ENCODE peak calls at places on chromosomes 2 and 18, in nine cellular contexts. G is tibial artery, V is fibroblast of lung, S is left ventricle myocardium inferior, Z is esophagus squamous epithelium, M is kidney, Q is prostate gland, B is SK-N-SH, R is astrocyte. P is an unnamed sample.

GRCh38 chr2:152890746-152891145 is 172.3 kb downstream of the ARL6IP6 start:
- DNase-seq in G (no peak), V (no peak), S (no peak), Z (no peak), M (no peak), Q (peak), B (no peak), R (no peak), P (no peak)

GRCh38 chr2:238019962-238020361 is 40.8 kb upstream of the SCLY start:
- DNase-seq in G (no peak), V (no peak), S (no peak), Z (no peak), M (no peak), Q (no peak), B (no peak), R (no peak), P (peak)

GRCh38 chr2:202317080-202317859 is 51.7 kb downstream of the NOP58 start:
- DNase-seq in G (peak), V (peak), S (peak), Z (no peak), M (no peak), Q (peak), B (peak), R (peak), P (peak)

GRCh38 chr18:13605901-13606300 is 120.5 kb downstream of the FAM210A start:
- DNase-seq in G (no peak), V (no peak), S (no peak), Z (no peak), M (no peak), Q (no peak), B (no peak), R (no peak), P (no peak)

GRCh38 chr2:192578780-192579179 is 384.0 kb upstream of the TMEFF2 start:
- DNase-seq in G (no peak), V (no peak), S (no peak), Z (no peak), M (no peak), Q (no peak), B (no peak), R (no peak), P (no peak)

GRCh38 chr18:2002178-2002577 is 569.1 kb downstream of the METTL4 start:
- DNase-seq in G (no peak), V (no peak), S (no peak), Z (no peak), M (no peak), Q (no peak), B (no peak), R (no peak), P (no peak)

GRCh38 chr2:216083464-216084279 is 2.0 kb downstream of the TMEM169 start:
- DNase-seq in G (no peak), V (peak), S (no peak), Z (no peak), M (peak), Q (no peak), B (peak), R (peak), P (no peak)

GRCh38 chr2:38933653-38934052 is 44.0 kb downstream of the ARHGEF33 start:
- DNase-seq in G (no peak), V (peak), S (no peak), Z (no peak), M (no peak), Q (no peak), B (peak), R (peak), P (no peak)

GRCh38 chr2:121076885-121077549 is 208.0 kb downstream of the TFCP2L1 start:
- DNase-seq in G (peak), V (peak), S (peak), Z (no peak), M (no peak), Q (peak), B (peak), R (no peak), P (peak)

GRCh38 chr18:58044370-58045264 is 591 bp downstream of the NEDD4L start:
- DNase-seq in G (peak), V (peak), S (peak), Z (peak), M (peak), Q (peak), B (peak), R (no peak), P (no peak)

GRCh38 chr2:19725392-19725791 is 176.4 kb downstream of the TTC32 start:
- DNase-seq in G (no peak), V (no peak), S (no peak), Z (no peak), M (no peak), Q (no peak), B (no peak), R (no peak), P (no peak)

GRCh38 chr2:162343824-162344616 is at the start of gene GCA:
- DNase-seq in G (peak), V (peak), S (peak), Z (peak), M (peak), Q (peak), B (peak), R (peak), P (peak)

GRCh38 chr18:7940976-7941375 is 373.9 kb downstream of the PTPRM start:
- DNase-seq in G (no peak), V (no peak), S (no peak), Z (no peak), M (no peak), Q (no peak), B (peak), R (no peak), P (no peak)

GRCh38 chr2:231780123-231780908 is 766 bp downstream of the PDE6D start:
- DNase-seq in G (no peak), V (peak), S (no peak), Z (no peak), M (peak), Q (no peak), B (peak), R (peak), P (no peak)

GRCh38 chr18:74940856-74941255 is 268.1 kb downstream of the PTGR3 start:
- DNase-seq in G (no peak), V (no peak), S (no peak), Z (no peak), M (no peak), Q (no peak), B (no peak), R (no peak), P (no peak)

DNA sequence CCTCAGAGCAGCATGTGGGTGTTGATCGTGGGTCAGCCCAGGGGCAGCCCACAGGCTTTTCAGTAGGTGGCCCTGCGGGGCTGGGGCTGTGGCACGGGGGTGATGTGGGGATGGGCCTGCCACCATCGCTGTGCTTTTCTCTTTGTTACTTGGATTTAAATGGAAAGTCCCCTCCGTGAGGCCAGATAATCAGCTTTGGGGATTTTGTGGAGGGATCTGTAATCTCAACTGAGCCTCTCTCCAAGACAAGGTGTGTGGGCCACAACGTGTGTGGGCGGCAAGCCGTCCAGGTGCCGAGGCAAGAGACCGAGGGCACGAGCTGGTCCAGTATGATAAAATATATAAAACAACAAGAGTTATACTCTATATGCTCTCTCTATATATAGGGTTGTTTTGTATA is 16.7 kb downstream of the COLEC11 start:
- DNase-seq in G (no peak), V (no peak), S (no peak), Z (no peak), M (no peak), Q (no peak), B (no peak), R (no peak), P (no peak)
- H3K27ac ChIP-seq in G (no peak), V (no peak), S (no peak), Z (no peak), M (no peak), Q (no peak), B (no peak), R (no peak), P (no peak)

DNA sequence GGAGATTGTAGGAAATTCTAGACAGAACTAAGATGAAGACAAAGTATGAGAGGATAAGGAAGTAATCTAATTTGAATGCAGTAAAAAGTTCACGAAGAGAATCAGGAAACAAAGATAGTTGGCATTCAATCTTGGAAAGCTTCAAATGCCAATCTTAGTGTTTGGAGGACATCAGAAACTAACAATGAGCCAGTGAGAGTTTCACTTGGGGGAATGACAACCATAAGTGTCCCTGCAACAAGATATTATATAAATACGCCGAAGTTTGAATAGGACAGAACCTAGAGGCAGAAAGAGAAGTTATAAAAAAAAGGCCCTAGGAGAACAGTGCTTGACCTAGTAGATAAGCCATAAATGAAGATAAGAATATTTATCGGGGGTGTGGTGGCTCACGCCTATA is 11.1 kb downstream of the SNRPG start:
- DNase-seq in G (no peak), V (no peak), S (no peak), Z (no peak), M (no peak), Q (no peak), B (no peak), R (no peak), P (no peak)
- TF ChIP-seq CTCF in G (no peak), V (no peak), S (no peak), Z (no peak), M (no peak), Q (no peak), B (no peak), R (no peak), P (no peak)

DNA sequence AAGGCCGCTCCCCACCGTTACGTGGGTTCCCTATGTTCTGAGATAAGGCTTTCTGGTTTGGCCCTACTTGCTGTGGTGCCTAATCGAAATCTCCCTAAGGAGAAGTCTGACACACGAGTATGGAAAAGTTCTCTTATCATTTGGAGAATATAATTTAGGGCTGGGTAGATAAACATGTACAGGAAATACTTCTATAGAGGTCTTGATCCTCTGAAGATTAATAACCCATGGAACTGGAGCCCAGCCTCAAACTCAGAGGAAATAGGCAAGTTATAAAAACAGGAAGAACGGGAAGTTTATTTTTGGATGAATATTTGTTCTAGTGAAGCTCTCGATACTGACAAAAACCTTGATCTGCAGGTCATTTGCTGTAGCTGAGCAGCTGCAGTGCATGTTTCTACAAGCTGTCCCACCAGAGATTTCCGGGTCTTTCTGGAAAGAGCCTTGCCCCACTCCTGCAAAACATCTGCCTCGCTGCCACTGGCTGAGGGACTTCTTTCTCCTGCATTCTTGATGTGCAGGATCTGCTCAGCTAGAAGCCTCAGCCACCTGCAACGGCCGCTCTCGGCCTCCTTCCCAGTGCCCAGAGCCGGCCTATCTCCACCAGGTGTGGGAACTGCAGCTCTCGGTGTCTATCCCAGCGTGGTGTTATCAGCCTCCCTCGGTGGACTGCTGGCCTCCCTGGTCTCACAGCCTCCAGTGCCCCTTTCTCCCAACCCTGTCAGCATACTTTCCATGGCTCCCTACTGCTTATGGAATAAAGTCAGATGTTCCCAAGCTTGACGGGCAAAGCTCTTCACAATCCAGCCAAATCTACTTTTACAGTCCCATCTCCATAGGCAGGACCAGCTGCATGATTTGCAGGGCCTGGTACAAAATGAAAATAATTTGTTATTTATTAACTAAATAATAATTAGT is 48.6 kb downstream of the SPRED2 start:
- DNase-seq in G (no peak), V (peak), S (no peak), Z (no peak), M (no peak), Q (peak), B (no peak), R (peak), P (no peak)
- H3K27ac ChIP-seq in G (peak), V (peak), S (peak), Z (peak), M (peak), Q (peak), B (peak), R (peak), P (peak)

GRCh38 chr2:84858123-84858522 is 22.8 kb downstream of the TRABD2A start:
- DNase-seq in G (no peak), V (no peak), S (no peak), Z (no peak), M (no peak), Q (no peak), B (no peak), R (no peak), P (no peak)
- TF ChIP-seq CTCF in G (no peak), V (peak), S (peak), Z (no peak), M (no peak), Q (no peak), B (peak), R (no peak), P (peak)

DNA sequence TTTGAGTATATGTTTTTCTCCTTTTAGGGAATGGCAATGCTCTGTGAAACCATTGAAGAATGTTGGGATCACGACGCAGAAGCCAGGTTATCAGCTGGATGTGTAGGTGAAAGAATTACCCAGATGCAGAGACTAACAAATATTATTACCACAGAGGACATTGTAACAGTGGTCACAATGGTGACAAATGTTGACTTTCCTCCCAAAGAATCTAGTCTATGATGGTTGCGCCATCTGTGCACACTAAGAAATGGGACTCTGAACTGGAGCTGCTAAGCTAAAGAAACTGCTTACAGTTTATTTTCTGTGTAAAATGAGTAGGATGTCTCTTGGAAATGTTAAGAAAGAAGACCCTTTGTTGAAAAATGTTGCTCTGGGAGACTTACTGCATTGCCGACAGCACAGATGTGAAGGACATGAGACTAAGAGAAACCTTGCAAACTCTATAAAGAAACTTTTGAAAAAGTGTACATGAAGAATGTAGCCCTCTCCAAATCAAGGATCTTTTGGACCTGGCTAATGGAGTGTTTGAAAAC is 82.3 kb downstream of the ACVR2A start:
- DNase-seq in G (no peak), V (no peak), S (no peak), Z (no peak), M (no peak), Q (no peak), B (no peak), R (no peak), P (no peak)
- H3K27ac ChIP-seq in G (no peak), V (no peak), S (no peak), Z (no peak), M (no peak), Q (no peak), B (no peak), R (no peak), P (no peak)

DNA sequence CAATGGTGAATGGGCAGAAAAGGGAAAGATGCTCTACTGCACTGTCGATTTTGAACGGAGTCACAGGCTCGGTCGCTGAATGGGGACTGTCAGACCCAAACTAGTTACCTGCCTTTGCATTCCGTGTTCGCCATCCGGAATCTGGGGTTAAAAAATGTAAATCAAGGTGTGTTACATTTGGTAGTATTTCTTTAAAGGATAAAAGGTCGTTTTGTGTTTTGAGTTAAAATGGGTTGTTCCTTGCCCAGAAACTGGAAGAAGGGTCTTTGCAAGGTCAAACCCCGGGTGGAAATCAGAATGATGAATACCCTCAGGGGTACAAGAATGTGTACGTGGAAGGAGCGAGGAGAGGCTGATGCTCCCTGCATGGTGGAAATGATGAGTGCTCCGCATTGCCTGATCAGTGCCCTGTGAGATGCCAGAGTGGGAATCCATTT is 1.0 kb downstream of the VSNL1 start:
- DNase-seq in G (no peak), V (no peak), S (no peak), Z (no peak), M (no peak), Q (no peak), B (no peak), R (no peak), P (no peak)
- TF ChIP-seq CTCF in G (no peak), V (no peak), S (no peak), Z (no peak), M (no peak), Q (no peak), B (no peak), R (no peak), P (no peak)

GRCh38 chr2:45769786-45770576 is 118.5 kb downstream of the PRKCE start:
- DNase-seq in G (no peak), V (no peak), S (no peak), Z (no peak), M (no peak), Q (no peak), B (no peak), R (no peak), P (no peak)

GRCh38 chr2:45771251-45771650 is 119.8 kb downstream of the PRKCE start:
- DNase-seq in G (peak), V (peak), S (peak), Z (no peak), M (no peak), Q (no peak), B (peak), R (peak), P (no peak)

GRCh38 chr2:45773909-45774308 is 122.4 kb downstream of the PRKCE start:
- DNase-seq in G (no peak), V (no peak), S (no peak), Z (no peak), M (peak), Q (no peak), B (no peak), R (no peak), P (no peak)

GRCh38 chr2:45770773-45771172 is 119.3 kb downstream of the PRKCE start:
- DNase-seq in G (no peak), V (peak), S (no peak), Z (no peak), M (no peak), Q (no peak), B (no peak), R (peak), P (no peak)

DNA sequence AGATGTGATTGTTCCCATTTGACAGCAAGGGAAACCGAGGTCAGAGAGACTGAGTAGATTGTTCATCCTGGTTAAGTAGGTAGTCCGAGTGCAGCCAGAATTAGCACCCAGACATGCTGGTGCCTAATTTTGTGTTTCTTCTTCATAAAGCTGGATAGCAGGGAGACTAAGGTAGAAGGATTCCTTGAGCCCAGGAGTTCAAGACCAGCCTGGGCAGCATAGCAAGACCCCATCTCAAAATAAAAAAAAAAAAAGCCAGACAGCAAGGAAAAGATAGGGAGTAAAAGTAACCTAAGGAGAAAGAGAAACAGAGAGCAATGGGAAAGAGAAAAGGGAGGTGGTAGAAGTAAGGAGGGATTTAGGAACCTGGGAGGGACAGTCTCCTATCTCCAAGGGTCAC is 120.6 kb downstream of the PRKCE start:
- DNase-seq in G (no peak), V (no peak), S (no peak), Z (no peak), M (no peak), Q (no peak), B (no peak), R (no peak), P (no peak)
- H3K27ac ChIP-seq in G (no peak), V (peak), S (peak), Z (peak), M (no peak), Q (no peak), B (no peak), R (no peak), P (no peak)

DNA sequence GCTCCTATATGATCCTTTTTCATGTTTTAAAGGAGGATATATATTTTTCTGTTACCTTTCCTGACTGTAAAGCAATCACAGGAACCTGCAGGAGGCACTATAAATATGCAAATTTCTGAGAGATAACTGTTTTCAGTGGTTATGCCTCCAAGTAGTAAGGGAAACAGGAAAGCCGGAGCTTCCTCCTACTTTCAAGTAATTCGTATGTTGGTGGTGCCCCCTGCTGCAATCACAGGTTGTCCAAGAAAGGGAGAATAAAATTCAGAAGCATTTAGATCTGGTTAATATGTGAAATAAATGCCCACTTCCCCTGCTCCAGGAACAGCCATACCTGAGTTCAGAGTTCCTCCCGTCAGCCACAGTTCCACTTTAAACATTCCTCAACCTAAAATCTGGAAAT is 12.0 kb upstream of the BCL11A start:
- DNase-seq in G (no peak), V (peak), S (no peak), Z (no peak), M (no peak), Q (no peak), B (no peak), R (no peak), P (no peak)
- TF ChIP-seq CTCF in G (no peak), V (no peak), S (peak), Z (peak), M (no peak), Q (peak), B (peak), R (peak), P (peak)

DNA sequence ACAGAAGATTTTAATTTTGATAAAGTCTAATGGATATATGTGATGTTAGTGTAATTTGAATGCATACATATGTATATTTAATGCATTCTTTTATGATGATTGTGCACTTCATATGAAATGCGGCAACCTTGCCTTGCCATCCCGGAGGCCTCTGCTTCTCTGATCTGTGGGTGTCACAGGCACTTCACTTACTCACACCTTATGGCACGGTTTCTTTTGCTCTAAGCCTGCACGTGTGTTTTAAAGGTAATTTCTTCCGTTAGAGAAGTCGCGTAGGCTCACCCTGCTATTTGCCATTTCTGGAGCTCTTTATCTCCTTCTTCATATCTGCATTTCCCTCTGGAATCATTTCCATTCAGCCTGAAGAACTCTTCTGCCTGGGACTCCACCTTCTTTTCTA is 97.1 kb downstream of the RTP5 start:
- DNase-seq in G (no peak), V (no peak), S (no peak), Z (no peak), M (no peak), Q (no peak), B (no peak), R (no peak), P (no peak)
- H3K27ac ChIP-seq in G (no peak), V (no peak), S (no peak), Z (no peak), M (no peak), Q (no peak), B (no peak), R (no peak), P (no peak)